ENCODE peak calls at places on chromosomes 5 and 9, in four cellular contexts. E, S, G and M are unnamed samples.

GRCh38 chr9:136143215-136144001 is 24.7 kb upstream of the TMEM250 start:
- DNase-seq in E (peak), S (peak), G (peak), M (no peak)

GRCh38 chr9:16524823-16525222 is 345.6 kb downstream of the BNC2 start:
- DNase-seq in E (no peak), S (no peak), G (no peak), M (no peak)

GRCh38 chr9:29822458-29822857 is 2249.2 kb upstream of the C9orf72 start:
- DNase-seq in E (no peak), S (no peak), G (no peak), M (no peak)

GRCh38 chr5:158812381-158812780 is 287.3 kb downstream of the EBF1 start:
- DNase-seq in E (peak), S (no peak), G (no peak), M (peak)

GRCh38 chr5:31731016-31731415 is 92.1 kb downstream of the PDZD2 start:
- DNase-seq in E (no peak), S (no peak), G (no peak), M (no peak)

GRCh38 chr9:8365029-8365428 is 565.5 kb upstream of the DMAC1 start:
- DNase-seq in E (no peak), S (no peak), G (no peak), M (no peak)

GRCh38 chr5:151221574-151221973 is 2.3 kb downstream of the CCDC69 start:
- DNase-seq in E (no peak), S (no peak), G (no peak), M (no peak)

GRCh38 chr9:91197232-91198181 is 164.2 kb downstream of the AUH start:
- DNase-seq in E (no peak), S (peak), G (peak), M (no peak)

GRCh38 chr9:108272350-108272899 is 583.4 kb downstream of the ACTL7B start:
- DNase-seq in E (peak), S (peak), G (peak), M (no peak)

GRCh38 chr9:28471261-28471660 is 898.0 kb upstream of the C9orf72 start:
- DNase-seq in E (no peak), S (no peak), G (no peak), M (no peak)

GRCh38 chr5:172251419-172251818 is 32.1 kb downstream of the UBTD2 start:
- DNase-seq in E (no peak), S (no peak), G (no peak), M (no peak)

GRCh38 chr9:136759436-136760325 is 1.6 kb upstream of the LCN8 start:
- DNase-seq in E (no peak), S (no peak), G (no peak), M (no peak)

GRCh38 chr5:10593531-10594181 is 29.8 kb downstream of the ANKRD33B start:
- DNase-seq in E (no peak), S (no peak), G (no peak), M (no peak)

GRCh38 chr9:7094052-7094451 is 336.3 kb downstream of the KDM4C start:
- DNase-seq in E (peak), S (peak), G (peak), M (no peak)

GRCh38 chr5:78594946-78595921 is 53.3 kb downstream of the LHFPL2 start:
- DNase-seq in E (no peak), S (peak), G (peak), M (no peak)

GRCh38 chr5:36029914-36030313 is 36.8 kb downstream of the UGT3A2 start:
- DNase-seq in E (no peak), S (no peak), G (no peak), M (no peak)

GRCh38 chr9:15889555-15889954 is 336.7 kb downstream of the CCDC171 start:
- DNase-seq in E (no peak), S (no peak), G (no peak), M (no peak)

GRCh38 chr9:99109522-99109921 is 4.6 kb downstream of the TGFBR1 start:
- DNase-seq in E (no peak), S (no peak), G (no peak), M (no peak)

GRCh38 chr9:78101247-78101646 is 69.6 kb upstream of the GNAQ start:
- DNase-seq in E (no peak), S (no peak), G (no peak), M (no peak)

GRCh38 chr5:108788142-108788541 is 40.4 kb downstream of the FER start:
- DNase-seq in E (no peak), S (no peak), G (no peak), M (no peak)

GRCh38 chr9:27353405-27354229 is 56.7 kb upstream of the EQTN start:
- DNase-seq in E (no peak), S (no peak), G (no peak), M (peak)

GRCh38 chr9:68546596-68547390 is 6.1 kb upstream of the TMEM252 start:
- DNase-seq in E (no peak), S (peak), G (no peak), M (peak)

GRCh38 chr5:149810856-149811255 is 80.7 kb downstream of the PPARGC1B start:
- DNase-seq in E (no peak), S (no peak), G (no peak), M (peak)

GRCh38 chr9:14320272-14321245 is 6.6 kb upstream of the NFIB start:
- DNase-seq in E (no peak), S (no peak), G (no peak), M (no peak)

GRCh38 chr5:1312993-1313833 is 18.3 kb upstream of the TERT start:
- DNase-seq in E (no peak), S (no peak), G (no peak), M (peak)

GRCh38 chr5:1640276-1640898 is 116.6 kb upstream of the LPCAT1 start:
- DNase-seq in E (no peak), S (no peak), G (no peak), M (no peak)

GRCh38 chr9:89661391-89661949 is 56.7 kb downstream of the GADD45G start:
- DNase-seq in E (no peak), S (peak), G (no peak), M (no peak)

GRCh38 chr5:321233-321725 is at the start of gene AHRR:
- DNase-seq in E (peak), S (peak), G (peak), M (no peak)

DNA sequence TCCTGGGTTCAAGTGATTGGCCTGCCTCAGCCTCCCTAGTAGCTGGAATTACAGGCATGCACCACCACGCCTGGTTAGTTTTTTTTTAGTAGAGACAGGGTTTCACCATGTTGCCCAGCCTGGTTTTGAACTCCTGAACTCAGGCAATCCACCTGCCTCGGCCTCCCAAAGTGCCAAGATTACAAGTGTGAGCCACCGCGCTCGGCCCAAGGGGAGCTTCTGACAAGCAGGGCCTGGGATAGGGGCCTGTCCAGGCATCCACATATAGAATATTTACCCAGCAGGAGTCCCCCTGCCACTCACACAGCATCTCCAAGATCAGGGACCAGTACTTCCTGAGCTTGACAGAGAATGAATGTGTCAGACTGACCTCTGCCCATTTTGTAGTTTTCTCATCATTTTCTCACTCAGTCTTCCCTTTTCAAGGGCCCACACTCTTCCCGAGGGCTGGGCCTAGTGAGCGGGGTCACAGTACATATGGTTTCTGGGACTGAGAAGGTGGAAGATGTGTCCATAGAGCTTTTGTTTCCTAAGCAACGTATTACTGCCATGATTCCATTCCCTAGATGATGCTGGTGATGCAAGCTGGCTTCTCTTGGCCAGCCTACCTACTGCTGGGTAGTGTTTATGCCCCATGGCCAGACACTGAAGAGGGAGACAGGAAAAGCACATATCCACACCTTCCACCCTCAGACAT is 9.9 kb downstream of the IRF1 start:
- DNase-seq in E (no peak), S (no peak), G (no peak), M (no peak)
- TF ChIP-seq CREM in E (no peak), S (no peak), G (no peak), M (no peak)

GRCh38 chr5:135063511-135064234 is 29.6 kb upstream of the PITX1 start:
- DNase-seq in E (no peak), S (no peak), G (peak), M (no peak)
- TF ChIP-seq CREM in E (no peak), S (no peak), G (no peak), M (no peak)

GRCh38 chr9:86061972-86062739 is 37.2 kb downstream of the GOLM1 start:
- DNase-seq in E (no peak), S (no peak), G (no peak), M (no peak)
- TF ChIP-seq CREM in E (no peak), S (no peak), G (no peak), M (no peak)

DNA sequence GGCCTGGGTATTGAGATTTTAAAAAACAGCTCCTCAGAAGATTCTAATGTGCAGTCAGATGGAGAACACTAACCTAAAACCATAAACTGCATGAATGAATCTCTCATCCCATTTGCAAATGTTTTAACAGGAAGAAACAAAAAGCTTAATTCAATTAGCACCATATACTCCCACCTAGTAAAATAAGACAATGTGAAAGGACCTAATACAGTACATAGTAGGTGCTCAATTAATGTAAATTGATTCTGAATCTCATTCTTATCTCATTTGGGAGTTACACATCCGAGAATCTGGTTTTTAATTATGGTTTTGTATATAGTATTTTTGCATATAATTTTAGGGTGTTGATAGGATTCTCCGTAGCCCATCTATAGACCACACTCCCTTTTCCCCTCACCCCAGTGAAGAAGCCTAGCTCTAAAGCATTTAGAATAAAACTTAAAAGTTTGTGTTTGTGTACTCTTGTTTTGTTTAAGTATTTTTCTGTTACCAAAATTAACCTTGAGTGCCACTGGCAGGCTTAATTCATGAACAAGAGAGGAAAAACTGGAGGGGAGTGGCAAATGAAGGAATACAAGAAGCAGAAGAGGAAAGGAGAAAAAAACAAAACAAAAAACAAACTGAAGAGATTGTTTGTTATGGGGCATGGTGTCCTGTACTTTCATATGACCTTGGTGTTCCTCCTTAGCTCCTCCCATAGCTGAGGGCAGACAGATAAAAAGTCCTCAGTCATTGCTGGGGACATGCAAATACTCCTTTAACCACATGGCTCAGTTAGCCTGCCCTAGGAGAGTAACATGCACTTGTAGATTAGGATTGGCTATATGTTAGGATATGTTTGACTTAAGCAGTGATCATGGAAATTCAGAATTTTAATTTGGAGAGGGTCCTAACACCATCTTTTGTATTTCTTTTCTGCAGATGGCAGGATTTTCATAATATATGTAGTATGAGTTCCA is 1.2 kb downstream of the RNF14 start:
- DNase-seq in E (no peak), S (no peak), G (peak), M (peak)
- TF ChIP-seq CREM in E (no peak), S (no peak), G (peak), M (no peak)

GRCh38 chr5:179165421-179166170 is 105.4 kb downstream of the ZNF354C start:
- DNase-seq in E (no peak), S (no peak), G (no peak), M (no peak)

GRCh38 chr5:179166171-179166885 is 106.2 kb downstream of the ZNF354C start:
- DNase-seq in E (peak), S (no peak), G (no peak), M (no peak)

GRCh38 chr5:179168636-179169035 is 108.5 kb downstream of the ZNF354C start:
- DNase-seq in E (no peak), S (no peak), G (no peak), M (no peak)

GRCh38 chr5:179167871-179168451 is 107.8 kb downstream of the ZNF354C start:
- DNase-seq in E (no peak), S (no peak), G (no peak), M (no peak)

DNA sequence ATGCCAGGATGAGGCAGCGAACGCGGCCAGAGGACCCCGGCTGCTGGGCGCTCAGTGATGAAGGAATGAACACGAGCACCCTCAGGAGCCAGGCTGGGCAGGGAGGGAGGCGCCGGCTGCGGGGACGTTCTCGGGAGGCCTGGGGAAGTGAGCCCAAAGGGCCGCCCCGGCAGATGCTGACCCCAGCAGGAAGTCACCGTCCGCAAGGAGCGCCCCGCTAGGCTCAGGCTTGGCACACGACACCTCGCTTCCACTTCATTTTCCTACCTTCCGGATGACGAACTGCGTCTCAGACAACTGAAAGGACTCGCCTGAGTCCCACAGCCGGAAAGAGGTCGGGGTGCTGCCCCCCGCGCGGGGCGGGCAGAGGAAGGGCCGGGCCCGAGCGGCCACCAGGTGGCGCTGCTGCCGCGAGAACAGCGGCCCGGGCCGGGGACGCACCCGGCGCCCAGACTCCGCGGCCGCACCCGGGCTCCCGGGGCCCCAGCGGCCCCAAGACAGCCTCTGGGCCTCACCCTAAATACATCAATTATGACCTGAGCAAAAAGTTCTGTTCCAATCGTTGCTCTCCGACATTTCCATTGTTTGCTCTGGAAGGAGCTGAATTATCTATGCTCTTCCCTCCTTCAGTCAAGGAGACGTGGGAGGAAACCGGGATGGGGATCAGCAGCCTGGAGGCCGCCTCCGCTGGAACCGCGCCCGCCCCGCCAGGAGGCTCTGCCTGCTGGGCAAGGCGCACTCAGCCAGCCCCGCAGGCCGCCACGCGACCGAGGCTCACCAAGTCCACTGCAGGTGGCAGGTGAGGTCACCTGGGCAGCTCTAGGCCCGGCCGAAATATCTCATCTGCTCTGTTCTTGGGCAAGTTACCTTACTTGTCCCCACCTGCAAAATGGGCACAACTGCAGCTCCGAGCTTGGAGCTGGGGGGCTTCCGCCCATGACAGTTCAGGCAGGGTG is 107.0 kb downstream of the ZNF354C start:
- DNase-seq in E (peak), S (no peak), G (peak), M (no peak)
- TF ChIP-seq CREM in E (no peak), S (no peak), G (no peak), M (no peak)

GRCh38 chr9:92455217-92455616 is 27.1 kb downstream of the ASPN start:
- DNase-seq in E (peak), S (peak), G (no peak), M (no peak)
- TF ChIP-seq CREM in E (no peak), S (no peak), G (no peak), M (no peak)

GRCh38 chr5:120778491-120779293 is 314.6 kb downstream of the PRR16 start:
- DNase-seq in E (no peak), S (no peak), G (no peak), M (no peak)
- TF ChIP-seq CREM in E (no peak), S (no peak), G (no peak), M (no peak)